ENCODE peak calls at places on chromosome 11, in four cellular contexts. One of them, this sample, is unnamed. For H3K79me2, the result is how much of the 10 kb centered on the place peaks cover.

GRCh38 chr11:86162257-86162656 is 82.3 kb upstream of the EED start:
- DNase-seq in mesendoderm: peak
- DNase-seq in trophoblast cell: peak
- DNase-seq in H1: no peak
- DNase-seq in this sample: no peak

GRCh38 chr11:64745219-64745522 is 1.2 kb upstream of the RASGRP2 start:
- DNase-seq in H1: peak
- DNase-seq in trophoblast cell: no peak
- DNase-seq in mesendoderm: no peak
- DNase-seq in this sample: no peak

GRCh38 chr11:72162891-72163492 is 27.5 kb downstream of the FOLR3 start:
- DNase-seq in H1: no peak
- DNase-seq in mesendoderm: no peak
- DNase-seq in trophoblast cell: peak
- DNase-seq in this sample: no peak

GRCh38 chr11:94046796-94047195 is 25.6 kb downstream of the HEPHL1 start:
- DNase-seq in H1: no peak
- DNase-seq in trophoblast cell: peak
- DNase-seq in mesendoderm: no peak
- DNase-seq in this sample: no peak

GRCh38 chr11:73240190-73240781 is 22.2 kb downstream of the P2RY2 start:
- DNase-seq in trophoblast cell: no peak
- DNase-seq in H1: no peak
- DNase-seq in mesendoderm: peak
- DNase-seq in this sample: peak

GRCh38 chr11:84855846-84856245 is 771.3 kb downstream of the DLG2 start:
- DNase-seq in trophoblast cell: peak
- DNase-seq in H1: no peak
- DNase-seq in mesendoderm: peak
- DNase-seq in this sample: no peak

GRCh38 chr11:8408151-8408930 is 144.7 kb upstream of the LMO1 start:
- DNase-seq in trophoblast cell: no peak
- DNase-seq in H1: no peak
- DNase-seq in mesendoderm: no peak
- DNase-seq in this sample: no peak

GRCh38 chr11:103368151-103368550 is 258.9 kb downstream of the DYNC2H1 start:
- DNase-seq in H1: no peak
- DNase-seq in trophoblast cell: no peak
- DNase-seq in mesendoderm: no peak
- DNase-seq in this sample: no peak

GRCh38 chr11:10622957-10623787 is 54.7 kb upstream of the LYVE1 start:
- DNase-seq in mesendoderm: no peak
- DNase-seq in trophoblast cell: no peak
- DNase-seq in H1: peak
- DNase-seq in this sample: no peak

GRCh38 chr11:61780581-61781162 is 11.7 kb downstream of the TMEM258 start:
- DNase-seq in trophoblast cell: no peak
- DNase-seq in H1: no peak
- DNase-seq in mesendoderm: no peak
- DNase-seq in this sample: no peak

GRCh38 chr11:85869776-85870175 is 14.6 kb downstream of the CCDC83 start:
- DNase-seq in mesendoderm: no peak
- DNase-seq in H1: no peak
- DNase-seq in trophoblast cell: no peak
- DNase-seq in this sample: no peak

GRCh38 chr11:17526326-17526725 is 17.9 kb downstream of the USH1C start:
- DNase-seq in H1: no peak
- DNase-seq in mesendoderm: no peak
- DNase-seq in trophoblast cell: no peak
- DNase-seq in this sample: no peak

GRCh38 chr11:117796456-117797428 is at the start of gene DSCAML1:
- DNase-seq in H1: peak
- DNase-seq in trophoblast cell: no peak
- DNase-seq in mesendoderm: peak
- DNase-seq in this sample: no peak

GRCh38 chr11:35796542-35796941 is 134.0 kb downstream of the TRIM44 start:
- DNase-seq in trophoblast cell: peak
- DNase-seq in H1: no peak
- DNase-seq in mesendoderm: peak
- DNase-seq in this sample: no peak

GRCh38 chr11:125154380-125155099 is 10.0 kb upstream of the PKNOX2 start:
- DNase-seq in H1: no peak
- DNase-seq in trophoblast cell: no peak
- DNase-seq in mesendoderm: no peak
- DNase-seq in this sample: peak

GRCh38 chr11:30345644-30346043 is 22.7 kb downstream of the ARL14EP start:
- DNase-seq in trophoblast cell: no peak
- DNase-seq in mesendoderm: no peak
- DNase-seq in H1: no peak
- DNase-seq in this sample: no peak

GRCh38 chr11:119590651-119591308 is 138.2 kb downstream of the NECTIN1 start:
- DNase-seq in trophoblast cell: no peak
- DNase-seq in mesendoderm: peak
- DNase-seq in H1: no peak
- DNase-seq in this sample: peak

GRCh38 chr11:69171476-69171875 is 15.7 kb downstream of the SMIM38 start:
- DNase-seq in trophoblast cell: no peak
- DNase-seq in H1: no peak
- DNase-seq in mesendoderm: no peak
- DNase-seq in this sample: no peak

GRCh38 chr11:124896071-124896750 is 1.5 kb downstream of the ROBO4 start:
- DNase-seq in trophoblast cell: no peak
- DNase-seq in mesendoderm: no peak
- DNase-seq in H1: peak
- DNase-seq in this sample: no peak

GRCh38 chr11:19683141-19683805 is 29.4 kb upstream of the NAV2 start:
- DNase-seq in mesendoderm: no peak
- DNase-seq in trophoblast cell: no peak
- DNase-seq in H1: no peak
- DNase-seq in this sample: no peak

GRCh38 chr11:9758676-9759518 is 95.0 kb downstream of the SWAP70 start:
- DNase-seq in H1: peak
- DNase-seq in mesendoderm: peak
- DNase-seq in trophoblast cell: peak
- DNase-seq in this sample: peak

GRCh38 chr11:122430490-122430889 is 225.0 kb upstream of the UBASH3B start:
- DNase-seq in H1: no peak
- DNase-seq in trophoblast cell: no peak
- DNase-seq in mesendoderm: no peak
- DNase-seq in this sample: no peak

GRCh38 chr11:134004406-134005197 is 47.8 kb upstream of the IGSF9B start:
- DNase-seq in trophoblast cell: no peak
- DNase-seq in mesendoderm: no peak
- DNase-seq in H1: no peak
- DNase-seq in this sample: no peak

GRCh38 chr11:77084581-77085191 is 17.9 kb downstream of the CAPN5 start:
- DNase-seq in mesendoderm: no peak
- DNase-seq in trophoblast cell: no peak
- DNase-seq in H1: no peak
- DNase-seq in this sample: no peak

GRCh38 chr11:117230981-117231636 is 764 bp downstream of the PCSK7 start:
- DNase-seq in trophoblast cell: peak
- DNase-seq in H1: no peak
- DNase-seq in mesendoderm: no peak
- DNase-seq in this sample: no peak

GRCh38 chr11:86741489-86742435 is 58.6 kb upstream of the PRSS23 start:
- DNase-seq in H1: no peak
- DNase-seq in mesendoderm: no peak
- DNase-seq in trophoblast cell: peak
- DNase-seq in this sample: no peak

GRCh38 chr11:62707277-62707771 is at the start of the genes BSCL2 and GNG3:
- DNase-seq in trophoblast cell: no peak
- DNase-seq in H1: peak
- DNase-seq in mesendoderm: peak
- DNase-seq in this sample: peak

GRCh38 chr11:36018967-36019596 is 75.2 kb downstream of the LDLRAD3 start:
- DNase-seq in H1: no peak
- DNase-seq in mesendoderm: no peak
- DNase-seq in trophoblast cell: no peak
- DNase-seq in this sample: no peak

GRCh38 chr11:79059171-79059570 is 381.7 kb downstream of the TENM4 start:
- DNase-seq in trophoblast cell: peak
- DNase-seq in mesendoderm: no peak
- DNase-seq in H1: no peak
- DNase-seq in this sample: no peak

GRCh38 chr11:20003357-20003756 is 156.9 kb downstream of the DBX1 start:
- DNase-seq in trophoblast cell: no peak
- DNase-seq in mesendoderm: no peak
- DNase-seq in H1: no peak
- DNase-seq in this sample: no peak

GRCh38 chr11:133162228-133162627 is 370.1 kb downstream of the OPCML start:
- DNase-seq in trophoblast cell: no peak
- DNase-seq in mesendoderm: no peak
- DNase-seq in H1: no peak
- DNase-seq in this sample: no peak

GRCh38 chr11:72951815-72952340 is 137.7 kb downstream of the ATG16L2 start:
- DNase-seq in mesendoderm: no peak
- DNase-seq in trophoblast cell: no peak
- DNase-seq in H1: no peak
- DNase-seq in this sample: no peak

GRCh38 chr11:45113807-45114206 is 32.6 kb upstream of the PRDM11 start:
- DNase-seq in mesendoderm: no peak
- DNase-seq in trophoblast cell: no peak
- DNase-seq in H1: no peak
- DNase-seq in this sample: no peak

GRCh38 chr11:112789481-112789880 is 171.7 kb upstream of the NCAM1 start:
- DNase-seq in mesendoderm: no peak
- DNase-seq in H1: no peak
- DNase-seq in trophoblast cell: no peak
- DNase-seq in this sample: no peak

GRCh38 chr11:48020092-48020755 is 39.9 kb downstream of the PTPRJ start:
- DNase-seq in mesendoderm: no peak
- DNase-seq in trophoblast cell: peak
- DNase-seq in H1: no peak
- DNase-seq in this sample: no peak

GRCh38 chr11:48024635-48025071 is 44.3 kb downstream of the PTPRJ start:
- DNase-seq in trophoblast cell: no peak
- DNase-seq in H1: no peak
- DNase-seq in mesendoderm: no peak
- DNase-seq in this sample: no peak

GRCh38 chr11:48025293-48025982 is 45.1 kb downstream of the PTPRJ start:
- DNase-seq in H1: no peak
- DNase-seq in mesendoderm: no peak
- DNase-seq in trophoblast cell: peak
- DNase-seq in this sample: no peak

GRCh38 chr11:48019597-48019996 is 39.2 kb downstream of the PTPRJ start:
- DNase-seq in H1: no peak
- DNase-seq in trophoblast cell: no peak
- DNase-seq in mesendoderm: no peak
- DNase-seq in this sample: no peak

GRCh38 chr11:48022445-48022844 is 42.1 kb downstream of the PTPRJ start:
- DNase-seq in mesendoderm: no peak
- DNase-seq in trophoblast cell: no peak
- DNase-seq in H1: no peak
- DNase-seq in this sample: no peak
- H3K79me2 ChIP-seq in mesendoderm: under half
- H3K79me2 ChIP-seq in trophoblast cell: under half
- H3K79me2 ChIP-seq in H1: under half
- H3K79me2 ChIP-seq in this sample: under half

DNA sequence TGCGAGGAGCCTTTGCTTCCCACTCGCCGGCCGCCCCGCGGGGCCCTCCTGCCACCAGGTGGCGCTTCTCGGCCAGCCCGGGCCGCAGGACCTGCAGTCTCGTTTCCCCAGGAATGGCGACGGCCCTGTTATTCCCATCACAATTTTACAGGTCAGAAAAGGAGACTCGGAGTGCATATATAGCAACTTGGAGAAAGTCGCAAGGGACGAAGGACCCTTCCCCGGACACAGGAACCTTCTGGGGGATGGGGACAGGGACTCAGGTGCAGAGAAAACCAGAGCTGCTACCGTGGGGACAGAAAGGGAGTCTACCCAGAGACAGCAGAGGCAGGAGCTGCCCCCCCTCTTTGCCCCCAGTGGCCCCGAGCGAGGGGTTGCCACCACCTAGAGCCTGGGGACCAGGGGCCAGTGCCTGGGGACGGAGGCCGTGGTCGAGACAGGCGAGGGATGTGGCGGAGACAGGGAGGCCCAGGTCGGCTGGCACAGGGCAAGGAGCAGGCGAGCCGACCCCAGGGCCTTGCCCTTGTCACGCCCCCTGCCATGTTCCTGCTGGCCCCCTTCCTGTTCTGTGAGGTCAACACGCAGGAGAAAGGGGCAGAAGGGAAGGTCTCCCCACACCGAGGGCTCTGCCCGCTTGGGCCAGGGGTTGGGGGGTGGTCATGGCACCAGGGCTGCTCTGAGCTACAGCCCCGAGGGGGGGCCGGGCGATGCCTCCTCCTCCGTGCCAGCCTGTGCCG is 3.5 kb upstream of the KRTAP5-6 start:
- DNase-seq in H1: peak
- DNase-seq in mesendoderm: peak
- DNase-seq in trophoblast cell: peak
- DNase-seq in this sample: peak
- H3K23ac ChIP-seq in H1: no peak
- H3K23ac ChIP-seq in mesendoderm: no peak
- H3K23ac ChIP-seq in trophoblast cell: no peak
- H3K23ac ChIP-seq in this sample: no peak

DNA sequence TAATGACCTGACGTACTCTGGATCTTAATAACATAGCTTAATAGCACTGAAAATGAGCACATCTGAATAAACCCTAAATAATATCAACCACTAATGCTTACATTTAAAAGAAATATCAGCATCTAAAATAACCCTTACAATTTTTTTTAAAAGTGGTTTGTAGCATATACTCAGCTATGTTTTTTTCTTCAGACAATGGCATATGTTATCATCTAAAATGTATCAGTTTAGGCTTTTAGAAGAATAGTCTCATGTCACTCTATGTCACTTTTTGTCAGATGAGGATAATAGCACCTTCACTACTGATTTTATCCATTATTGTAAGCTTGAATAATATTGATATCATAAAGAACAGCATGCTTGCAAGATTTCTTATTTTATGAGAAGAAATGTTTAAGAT is 654.9 kb upstream of the ANO5 start:
- DNase-seq in trophoblast cell: no peak
- DNase-seq in H1: no peak
- DNase-seq in mesendoderm: no peak
- DNase-seq in this sample: no peak
- H3K79me2 ChIP-seq in trophoblast cell: under half
- H3K79me2 ChIP-seq in H1: under half
- H3K79me2 ChIP-seq in mesendoderm: under half
- H3K79me2 ChIP-seq in this sample: under half

DNA sequence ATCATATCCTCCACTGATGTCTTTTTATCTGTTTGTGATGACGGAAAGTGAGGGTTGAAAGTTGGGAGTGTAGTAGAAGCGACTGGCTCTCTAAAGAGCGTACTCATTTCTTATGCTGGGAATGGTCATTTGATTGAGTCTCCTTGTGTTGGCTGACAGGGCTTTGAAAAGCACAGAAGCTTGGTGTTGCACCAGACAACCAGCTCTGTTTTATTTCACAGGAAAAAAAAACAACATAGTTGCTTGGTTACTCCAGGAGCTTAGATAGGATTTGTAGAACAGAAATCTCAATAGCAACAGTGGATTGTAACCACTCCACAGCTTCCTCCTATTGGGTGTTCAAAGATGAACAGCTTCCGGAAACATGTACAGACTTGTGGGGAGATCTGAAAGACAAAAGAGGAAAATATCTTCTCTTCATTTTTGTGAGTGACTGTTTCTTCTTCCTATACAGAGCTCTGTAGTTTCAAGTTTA is 2.7 kb downstream of the RBM14 start:
- DNase-seq in trophoblast cell: peak
- DNase-seq in mesendoderm: peak
- DNase-seq in H1: no peak
- DNase-seq in this sample: no peak
- H3K23ac ChIP-seq in trophoblast cell: no peak
- H3K23ac ChIP-seq in mesendoderm: no peak
- H3K23ac ChIP-seq in H1: no peak
- H3K23ac ChIP-seq in this sample: no peak

This sample was measured in H9.